ENCODE peak calls at places on chromosomes 2 and 18, in six cellular contexts. R is trophoblast cell, M is IMR-90, J is H9, E is H1, G is mesenchymal stem cell. P is an unnamed sample.
A peak's percentile ranks its signal among the peaks of the same experiment; 100 is the strongest.

GRCh38 chr2:28343184-28343942 is 49.3 kb upstream of the FOSL2 start:
- DNase-seq in R (no peak), M (no peak), J (no peak), E (no peak), G (no peak), P (no peak)

GRCh38 chr2:199818001-199818400 is 33.0 kb downstream of the FTCDNL1 start:
- DNase-seq in R (no peak), M (no peak), J (no peak), E (no peak), G (no peak), P (no peak)

GRCh38 chr2:84899181-84899580 is 6.3 kb upstream of the TMSB10 start:
- DNase-seq in R (no peak), M (no peak), J (no peak), E (no peak), G (no peak), P (no peak)

GRCh38 chr2:205133544-205133943 is 548.8 kb upstream of the NRP2 start:
- DNase-seq in R (no peak), M (no peak), J (no peak), E (no peak), G (no peak), P (no peak)

GRCh38 chr2:71473346-71474035 is 20.1 kb downstream of the DYSF start:
- DNase-seq in R (no peak), M (no peak), J (no peak), E (no peak), G (no peak), P (no peak)

GRCh38 chr2:220165401-220165800 is 538.0 kb downstream of the SLC4A3 start:
- DNase-seq in R (peak; percentile 19), M (no peak), J (peak; percentile 39), E (peak; percentile 51), G (no peak), P (peak; percentile 2)

GRCh38 chr2:120988051-120988707 is 252.5 kb downstream of the GLI2 start:
- DNase-seq in R (no peak), M (no peak), J (no peak), E (no peak), G (no peak), P (no peak)

GRCh38 chr2:111975053-111975552 is 76.7 kb downstream of the MERTK start:
- DNase-seq in R (peak; percentile 97), M (peak; percentile 95), J (no peak), E (peak; percentile 23), G (peak; percentile 92), P (no peak)

GRCh38 chr2:207531024-207531411 is 1.3 kb downstream of the CREB1 start:
- DNase-seq in R (no peak), M (no peak), J (no peak), E (no peak), G (no peak), P (no peak)

GRCh38 chr2:17719562-17720371 is 33.8 kb downstream of the SMC6 start:
- DNase-seq in R (no peak), M (peak; percentile 27), J (no peak), E (no peak), G (peak; percentile 29), P (no peak)

GRCh38 chr2:120283649-120284048 is 31.0 kb downstream of the RALB start:
- DNase-seq in R (no peak), M (peak; percentile 63), J (peak; percentile 49), E (no peak), G (peak; percentile 62), P (no peak)

GRCh38 chr2:70806620-70807019 is 13.8 kb downstream of the CLEC4F start:
- DNase-seq in R (no peak), M (no peak), J (no peak), E (no peak), G (no peak), P (no peak)

GRCh38 chr18:35979112-35979511 is 6.6 kb downstream of the RMP24 start:
- DNase-seq in R (no peak), M (no peak), J (no peak), E (no peak), G (no peak), P (no peak)

GRCh38 chr2:174121178-174121577 is 127.2 kb downstream of the OLA1 start:
- DNase-seq in R (no peak), M (no peak), J (no peak), E (no peak), G (no peak), P (no peak)

GRCh38 chr2:67108231-67108630 is 288.9 kb upstream of the ETAA1 start:
- DNase-seq in R (no peak), M (no peak), J (no peak), E (no peak), G (no peak), P (no peak)

GRCh38 chr18:51425475-51425874 is 228.0 kb upstream of the MEX3C start:
- DNase-seq in R (no peak), M (no peak), J (no peak), E (no peak), G (peak; percentile 3), P (no peak)

GRCh38 chr2:132598536-132598935 is 71.5 kb downstream of the LYPD1 start:
- DNase-seq in R (no peak), M (no peak), J (no peak), E (no peak), G (no peak), P (no peak)

GRCh38 chr18:79884296-79884962 is 67.0 kb downstream of the SLC66A2 start:
- DNase-seq in R (no peak), M (no peak), J (no peak), E (no peak), G (no peak), P (no peak)

GRCh38 chr2:105746177-105747080 is 1.7 kb downstream of the NCK2 start:
- DNase-seq in R (peak; percentile 46), M (no peak), J (peak; percentile 74), E (peak; percentile 80), G (no peak), P (no peak)

GRCh38 chr2:145644820-145645302 is 1124.9 kb upstream of the ZEB2 start:
- DNase-seq in R (no peak), M (peak; percentile 11), J (no peak), E (no peak), G (no peak), P (no peak)

GRCh38 chr2:1134629-1135028 is 184.0 kb downstream of the SNTG2 start:
- DNase-seq in R (no peak), M (no peak), J (no peak), E (no peak), G (no peak), P (no peak)
- H3K14ac ChIP-seq in R (no peak overlapping the region), M (no peak overlapping the region), J (no peak overlapping the region), E (no peak overlapping the region), G (no peak overlapping the region), P (no peak overlapping the region)

GRCh38 chr18:3481696-3482210 is 31.8 kb downstream of the TGIF1 start:
- DNase-seq in R (peak; percentile 26), M (peak; percentile 38), J (peak; percentile 63), E (peak; percentile 61), G (peak; percentile 51), P (no peak)
- H4K8ac ChIP-seq in R (no peak overlapping the region), M (no peak overlapping the region), J (no peak overlapping the region), E (no peak overlapping the region), G (no peak overlapping the region), P (no peak overlapping the region)

DNA sequence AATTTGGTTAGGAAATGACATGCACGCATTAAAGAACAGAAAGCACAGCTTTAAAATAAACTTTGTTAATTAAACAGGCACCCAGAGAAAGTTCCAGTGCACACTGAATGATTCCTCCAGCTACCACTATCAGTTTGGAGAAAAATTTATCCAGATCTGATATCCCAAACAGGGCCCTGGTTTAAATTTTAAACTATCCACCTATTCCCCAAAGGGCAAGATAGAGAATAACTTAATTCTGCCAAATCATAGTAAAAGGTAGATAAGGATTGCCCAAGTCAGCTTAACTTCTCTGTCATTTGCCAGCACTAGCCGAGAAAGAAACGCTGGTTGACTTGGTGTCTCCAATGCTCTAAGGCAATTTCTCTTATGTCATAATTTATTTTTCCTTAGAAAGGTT is 321.9 kb upstream of the PKDCC start:
- DNase-seq in R (no peak), M (no peak), J (no peak), E (no peak), G (no peak), P (no peak)
- H3K14ac ChIP-seq in R (no peak overlapping the region), M (no peak overlapping the region), J (no peak overlapping the region), E (no peak overlapping the region), G (no peak overlapping the region), P (no peak overlapping the region)

DNA sequence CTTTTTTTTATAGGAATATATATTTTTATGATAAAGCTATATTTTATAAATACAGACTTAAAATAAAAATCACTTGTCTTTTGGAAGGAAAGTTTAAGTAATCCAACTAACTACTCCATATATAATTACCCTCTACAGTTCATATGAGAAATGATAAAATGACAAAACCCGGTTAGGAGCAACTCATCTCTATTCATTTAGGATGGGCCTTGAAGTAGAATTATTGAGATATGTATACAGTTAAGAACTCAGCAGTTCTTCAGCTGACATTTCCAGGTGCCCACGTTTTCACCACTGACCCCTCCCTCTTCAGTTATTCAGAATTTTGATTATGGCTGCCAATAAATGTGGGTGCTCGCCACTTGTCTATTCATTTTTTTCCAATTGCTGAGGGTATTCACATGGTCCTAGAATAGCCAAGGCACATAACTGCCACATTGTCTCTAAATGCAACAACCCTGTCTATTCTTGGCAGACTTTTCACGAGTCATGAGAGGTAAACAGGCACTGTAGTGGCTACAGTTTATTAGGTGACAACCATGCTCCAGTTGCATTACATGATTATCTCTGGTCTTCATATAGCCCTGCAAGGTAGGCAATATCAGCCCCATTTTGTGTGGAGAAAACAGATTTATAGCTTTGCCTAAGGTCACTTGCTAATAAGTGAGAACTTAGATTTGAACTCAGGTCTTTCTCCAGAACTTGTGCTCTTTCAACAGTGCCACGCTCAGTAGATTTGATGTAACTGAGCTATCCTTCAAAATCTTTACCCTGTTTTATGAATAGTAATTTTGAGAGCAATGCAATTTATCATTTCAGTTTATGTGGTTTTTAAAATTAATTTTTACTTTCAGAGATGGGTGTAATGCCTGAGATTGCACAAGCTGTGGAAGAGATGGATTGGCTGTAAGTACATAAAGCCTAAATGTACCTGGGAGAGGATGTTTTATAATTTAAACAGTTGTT is 2.9 kb downstream of the DDX1 start:
- DNase-seq in R (no peak), M (no peak), J (no peak), E (no peak), G (no peak), P (no peak)
- H4K8ac ChIP-seq in R (no peak overlapping the region), M (no peak overlapping the region), J (no peak overlapping the region), E (no peak overlapping the region), G (no peak overlapping the region), P (no peak overlapping the region)

GRCh38 chr2:160208662-160209229 is 8.7 kb upstream of the ITGB6 start:
- DNase-seq in R (no peak), M (no peak), J (no peak), E (no peak), G (no peak), P (no peak)
- H3K14ac ChIP-seq in R (peak overlapping the region; percentile 90), M (peak overlapping the region; percentile 87), J (no peak overlapping the region), E (no peak overlapping the region), G (no peak overlapping the region), P (no peak overlapping the region)